ENCODE peak calls at places on chromosomes 4 and X, in eight cellular contexts. U is IMR-90; F is coronary artery; O is CD8-positive, alpha-beta T cell; H is GM12865; Z is thoracic aorta; P is hepatocyte; L is tibial nerve. K is an unnamed sample.

GRCh38 chrX:45524296-45524695 is 323.6 kb upstream of the DIPK2B start:
- DNase-seq in O (no peak), L (no peak), F (no peak), P (no peak), Z (no peak), U (peak; percentile 67), H (no peak), K (no peak)

GRCh38 chr4:103198111-103198765 is at the start of gene CENPE:
- DNase-seq in L (peak; percentile 84), F (peak; percentile 87), U (peak; percentile 82), O (peak; percentile 79), Z (peak; percentile 63), P (peak; percentile 93), H (peak; percentile 93), K (peak; percentile 21)

GRCh38 chrX:132435222-132435621 is 53.6 kb downstream of the MBNL3 start:
- DNase-seq in Z (no peak), P (no peak), H (no peak), F (no peak), L (peak; percentile 43), O (no peak), U (no peak), K (no peak)

GRCh38 chrX:110168585-110168984 is 149.3 kb downstream of the AMMECR1 start:
- DNase-seq in P (no peak), L (no peak), O (no peak), Z (no peak), H (no peak), F (no peak), U (peak; percentile 92), K (peak; percentile 49)

GRCh38 chrX:41377624-41378023 is 43.7 kb downstream of the DDX3X start:
- DNase-seq in F (no peak), H (no peak), L (no peak), P (no peak), O (no peak), U (no peak), Z (no peak), K (no peak)

GRCh38 chr4:970854-971520 is 2.4 kb downstream of the DGKQ start:
- DNase-seq in P (no peak), U (no peak), Z (no peak), L (no peak), F (no peak), H (no peak), O (no peak), K (no peak)

GRCh38 chrX:41984628-41985027 is 61.3 kb upstream of the CASK start:
- DNase-seq in P (peak; percentile 37), L (no peak), O (no peak), U (no peak), F (no peak), H (no peak), Z (no peak), K (no peak)

GRCh38 chr4:6463311-6464289 is 8.8 kb downstream of the PPP2R2C start:
- DNase-seq in O (no peak), P (no peak), Z (no peak), L (no peak), H (no peak), F (peak; percentile 71), U (no peak), K (no peak)

GRCh38 chr4:42568610-42569207 is 88.2 kb downstream of the ATP8A1 start:
- DNase-seq in L (peak; percentile 81), F (no peak), U (peak; percentile 65), P (peak; percentile 86), Z (no peak), H (peak; percentile 85), O (peak; percentile 46), K (peak; percentile 12)

GRCh38 chrX:39767446-39767845 is 330.3 kb downstream of the BCOR start:
- DNase-seq in L (no peak), H (no peak), P (no peak), Z (no peak), F (no peak), U (peak; percentile 14), O (no peak), K (no peak)

GRCh38 chr4:26308573-26308972 is 12.2 kb upstream of the RBPJ start:
- DNase-seq in H (no peak), L (no peak), F (no peak), Z (no peak), P (no peak), O (no peak), U (no peak), K (no peak)

GRCh38 chrX:129678176-129678880 is 23.6 kb upstream of the APLN start:
- DNase-seq in U (no peak), Z (no peak), P (peak; percentile 37), O (peak; percentile 21), F (peak; percentile 74), L (no peak), H (peak; percentile 39), K (no peak)

DNA sequence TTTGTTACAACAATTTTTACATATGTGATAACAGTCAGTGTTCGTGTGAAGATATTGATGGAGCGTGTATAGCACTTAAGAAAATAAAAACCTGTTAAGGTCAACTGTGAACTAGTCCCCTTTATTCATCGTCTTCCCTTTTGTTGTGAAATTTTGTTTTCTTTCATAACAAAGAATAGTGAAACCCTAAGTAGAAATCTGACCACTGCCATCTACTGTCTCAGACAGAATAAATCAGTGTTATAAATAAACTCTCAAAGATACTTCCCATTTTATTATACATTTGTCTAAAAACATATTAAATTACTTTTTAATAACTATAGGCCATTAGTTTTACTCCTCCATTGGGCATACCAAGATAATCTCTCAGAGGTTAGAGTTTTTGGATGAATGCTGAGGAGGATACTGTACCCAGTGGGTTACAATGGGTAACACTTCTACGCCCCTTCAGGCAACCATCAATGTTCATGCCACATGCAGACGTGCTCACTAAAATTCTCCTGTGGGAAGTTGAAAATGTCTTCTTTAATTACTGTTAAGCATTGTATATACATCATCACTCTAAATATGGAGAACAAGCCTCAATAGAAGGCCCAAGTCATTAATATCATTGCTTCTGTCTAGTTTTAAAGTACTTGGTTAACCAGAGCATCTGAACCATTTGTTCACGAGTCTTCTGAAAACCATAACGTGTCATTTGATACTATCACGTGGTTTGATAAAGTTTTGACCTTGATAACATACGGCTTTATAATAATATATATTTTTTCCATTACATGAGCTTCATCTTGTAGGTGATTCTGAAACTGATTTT is 171.2 kb downstream of the TMA16 start:
- DNase-seq in Z (no peak), O (no peak), U (no peak), P (no peak), F (no peak), H (peak; percentile 34), L (no peak), K (no peak)
- TF ChIP-seq CTCF in Z (no peak), O (no peak), U (no peak), P (no peak), F (no peak), H (no peak), L (no peak), K (no peak)

DNA sequence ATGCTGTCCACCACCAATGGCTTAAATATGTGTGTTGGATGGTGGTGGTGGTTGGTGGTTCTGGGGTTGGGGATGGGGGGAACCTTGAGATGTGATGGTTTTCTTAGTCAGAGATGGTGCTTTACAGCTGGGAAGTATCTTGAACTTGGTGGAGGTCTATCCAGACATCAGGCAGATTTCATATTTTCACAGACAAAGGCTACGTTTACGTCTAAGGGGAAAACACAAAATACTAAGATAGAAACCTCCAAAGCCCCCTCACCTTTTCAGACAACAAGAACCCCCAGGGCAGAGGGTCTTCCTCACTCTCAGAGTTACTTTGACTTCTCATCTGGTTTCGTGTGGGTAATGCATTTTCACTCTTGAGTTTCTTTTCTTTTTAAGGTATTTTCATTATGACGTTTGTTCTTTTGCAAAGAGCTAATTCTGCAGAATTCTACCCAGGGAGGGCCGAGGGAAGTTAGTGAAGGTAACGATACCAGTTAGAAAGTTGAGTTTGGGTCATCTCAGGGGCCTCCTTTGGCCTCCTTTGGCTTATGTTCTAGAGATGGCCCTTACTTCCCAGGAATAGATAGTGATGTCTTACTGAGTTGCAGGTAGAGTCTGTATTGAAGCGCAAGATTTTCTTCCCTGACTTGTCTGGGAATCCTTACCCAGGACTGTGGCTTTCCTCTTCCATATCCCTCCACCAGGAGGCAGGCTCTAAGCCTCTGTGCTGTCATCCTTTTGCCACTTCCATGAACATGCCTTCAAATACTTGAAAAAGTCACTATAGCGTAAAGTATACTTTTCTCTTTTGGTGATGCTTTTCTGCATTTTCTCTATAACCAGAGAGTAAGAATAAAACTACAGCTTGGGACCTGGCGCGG is 31.9 kb downstream of the RHOH start:
- DNase-seq in P (no peak), F (no peak), H (peak; percentile 85), O (no peak), Z (no peak), U (no peak), L (no peak), K (no peak)
- TF ChIP-seq CTCF in P (peak; percentile 21), F (no peak), H (peak; percentile 65), O (peak; percentile 42), Z (no peak), U (no peak), L (no peak), K (peak; percentile 27)

DNA sequence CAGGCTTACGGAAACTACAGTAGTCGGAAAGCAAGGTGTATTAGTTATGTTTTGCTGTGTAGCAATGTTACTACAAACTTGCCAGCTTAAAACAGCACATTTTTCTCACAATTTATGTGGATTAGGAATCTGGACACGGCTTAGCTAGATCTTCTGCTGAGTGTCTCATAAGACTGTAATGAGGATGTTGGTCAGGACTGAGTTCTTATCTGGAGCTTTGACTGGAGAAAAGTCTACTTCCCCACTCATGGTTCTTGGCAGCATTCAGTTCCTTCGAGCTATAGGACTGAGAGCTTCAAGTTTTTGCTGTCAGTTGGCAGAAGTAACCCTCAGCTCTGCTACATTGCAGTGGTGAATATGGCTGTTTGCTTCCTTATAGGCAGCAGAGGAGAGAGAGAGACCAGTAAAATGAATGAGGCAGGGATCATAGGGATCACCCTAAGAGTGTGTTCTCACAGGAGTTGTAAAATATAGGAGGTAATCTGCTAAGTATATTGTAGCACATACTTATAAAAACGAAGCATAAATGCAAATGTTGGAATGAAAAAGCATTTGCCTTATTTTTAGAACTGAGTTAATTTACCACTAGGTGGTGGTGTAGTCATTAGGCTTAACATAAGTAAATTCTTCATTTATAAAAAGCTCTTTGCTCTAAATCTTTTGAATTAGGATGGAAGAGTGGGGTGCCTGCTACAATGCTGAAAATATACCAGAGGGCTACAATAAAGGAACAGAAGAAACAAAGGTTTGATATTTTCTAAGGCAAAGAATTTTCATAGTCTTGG is 38.6 kb downstream of the ALG13 start:
- DNase-seq in U (peak; percentile 16), F (no peak), Z (no peak), P (peak; percentile 13), L (no peak), H (no peak), O (no peak), K (peak; percentile 7)
- TF ChIP-seq CTCF in U (peak; percentile 32), F (no peak), Z (no peak), P (peak; percentile 56), L (no peak), H (peak; percentile 5), O (no peak), K (no peak)

DNA sequence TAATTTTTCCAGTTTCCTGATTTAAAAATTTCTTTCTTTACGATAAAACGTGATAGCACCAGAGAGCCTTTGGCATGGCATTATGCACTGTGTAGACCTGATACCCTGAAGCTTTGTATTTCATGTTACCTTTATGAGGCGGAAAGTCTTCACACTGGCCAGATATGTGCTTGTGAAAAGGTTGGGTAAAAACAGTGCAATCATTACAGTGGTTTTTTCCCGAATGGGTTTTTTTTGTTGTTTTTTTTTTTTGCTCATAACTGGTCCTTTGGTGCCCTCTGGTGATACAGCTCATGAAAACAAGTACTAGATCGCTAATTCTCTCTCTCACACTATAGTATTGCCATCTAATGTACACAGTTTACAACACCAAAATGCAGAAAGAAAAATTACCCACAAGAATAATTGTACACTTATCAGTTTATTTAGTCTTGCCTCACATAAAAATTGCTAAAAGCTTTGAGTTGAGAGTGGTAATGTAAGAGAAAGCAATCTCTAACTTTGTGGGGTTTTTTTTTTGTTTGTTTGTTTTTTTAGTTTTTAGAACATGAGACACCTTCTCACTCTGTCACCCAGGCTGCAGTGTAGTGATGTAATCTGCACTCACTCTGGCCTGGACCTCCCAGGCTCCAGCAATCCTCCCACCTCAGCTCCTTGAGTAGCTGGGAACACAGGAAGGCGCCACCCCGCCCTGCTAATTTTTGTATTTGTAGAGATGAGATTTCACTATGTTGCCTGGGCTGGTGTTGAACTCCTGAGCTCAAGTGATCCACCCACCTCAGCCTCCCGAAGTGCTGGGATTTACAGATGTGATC is 21.3 kb downstream of the SPCS3 start:
- DNase-seq in P (peak; percentile 56), U (peak; percentile 66), L (peak; percentile 47), Z (no peak), O (no peak), F (no peak), H (peak; percentile 61), K (no peak)
- TF ChIP-seq CTCF in P (peak; percentile 65), U (peak; percentile 76), L (peak; percentile 51), Z (peak; percentile 29), O (peak; percentile 77), F (no peak), H (peak; percentile 50), K (peak; percentile 40)